ENCODE peak calls at places on chromosomes 13 and 19, in six cellular contexts. One of them, this sample, is unnamed.

GRCh38 chr13:32278456-32278855 is 36.7 kb downstream of the ZAR1L start:
- DNase-seq in lower leg skin: no peak
- DNase-seq in Peyer's patch: no peak
- DNase-seq in left ventricle myocardium inferior: no peak
- DNase-seq in fibroblast of the aortic adventitia: no peak
- DNase-seq in spleen: no peak
- DNase-seq in this sample: no peak

GRCh38 chr19:52739576-52739975 is 4.7 kb upstream of the ZNF611 start:
- DNase-seq in Peyer's patch: no peak
- DNase-seq in lower leg skin: no peak
- DNase-seq in fibroblast of the aortic adventitia: no peak
- DNase-seq in spleen: no peak
- DNase-seq in left ventricle myocardium inferior: no peak
- DNase-seq in this sample: no peak

GRCh38 chr13:35840991-35841604 is 290.1 kb downstream of the DCLK1 start:
- DNase-seq in lower leg skin: no peak
- DNase-seq in spleen: no peak
- DNase-seq in Peyer's patch: no peak
- DNase-seq in left ventricle myocardium inferior: no peak
- DNase-seq in fibroblast of the aortic adventitia: no peak
- DNase-seq in this sample: no peak

GRCh38 chr13:100566543-100566942 is 22.0 kb downstream of the GGACT start:
- DNase-seq in spleen: no peak
- DNase-seq in fibroblast of the aortic adventitia: no peak
- DNase-seq in left ventricle myocardium inferior: no peak
- DNase-seq in Peyer's patch: no peak
- DNase-seq in lower leg skin: no peak
- DNase-seq in this sample: no peak

GRCh38 chr19:3065675-3066357 is 3.5 kb upstream of the TLE5 start:
- DNase-seq in spleen: peak; percentile 89
- DNase-seq in Peyer's patch: no peak
- DNase-seq in left ventricle myocardium inferior: no peak
- DNase-seq in fibroblast of the aortic adventitia: no peak
- DNase-seq in lower leg skin: no peak
- DNase-seq in this sample: no peak

GRCh38 chr19:13959962-13960862 is 7.9 kb downstream of the DCAF15 start:
- DNase-seq in spleen: no peak
- DNase-seq in fibroblast of the aortic adventitia: no peak
- DNase-seq in lower leg skin: no peak
- DNase-seq in Peyer's patch: no peak
- DNase-seq in left ventricle myocardium inferior: no peak
- DNase-seq in this sample: no peak

GRCh38 chr13:100392709-100393630 is 195.6 kb downstream of the GGACT start:
- DNase-seq in spleen: no peak
- DNase-seq in Peyer's patch: no peak
- DNase-seq in left ventricle myocardium inferior: peak; percentile 56
- DNase-seq in fibroblast of the aortic adventitia: peak; percentile 100
- DNase-seq in lower leg skin: peak; percentile 89
- DNase-seq in this sample: peak; percentile 99

GRCh38 chr13:76630629-76631028 is 255.6 kb downstream of the KCTD12 start:
- DNase-seq in Peyer's patch: no peak
- DNase-seq in left ventricle myocardium inferior: no peak
- DNase-seq in spleen: no peak
- DNase-seq in fibroblast of the aortic adventitia: no peak
- DNase-seq in lower leg skin: no peak
- DNase-seq in this sample: no peak

GRCh38 chr19:6733338-6734095 is 3.9 kb downstream of the GPR108 start:
- DNase-seq in left ventricle myocardium inferior: no peak
- DNase-seq in lower leg skin: no peak
- DNase-seq in spleen: no peak
- DNase-seq in fibroblast of the aortic adventitia: no peak
- DNase-seq in Peyer's patch: no peak
- DNase-seq in this sample: no peak

GRCh38 chr19:50718255-50719118 is 1.1 kb downstream of the SHANK1 start:
- DNase-seq in spleen: no peak
- DNase-seq in left ventricle myocardium inferior: no peak
- DNase-seq in Peyer's patch: peak; percentile 24
- DNase-seq in lower leg skin: no peak
- DNase-seq in fibroblast of the aortic adventitia: no peak
- DNase-seq in this sample: no peak

GRCh38 chr19:8129061-8129460 is 20.3 kb downstream of the FBN3 start:
- DNase-seq in spleen: no peak
- DNase-seq in fibroblast of the aortic adventitia: no peak
- DNase-seq in left ventricle myocardium inferior: no peak
- DNase-seq in lower leg skin: no peak
- DNase-seq in Peyer's patch: no peak
- DNase-seq in this sample: no peak

GRCh38 chr13:98451676-98452105 is 125.2 kb downstream of the STK24 start:
- DNase-seq in spleen: no peak
- DNase-seq in Peyer's patch: no peak
- DNase-seq in left ventricle myocardium inferior: peak; percentile 38
- DNase-seq in fibroblast of the aortic adventitia: peak; percentile 87
- DNase-seq in lower leg skin: no peak
- DNase-seq in this sample: no peak

GRCh38 chr13:76512676-76513277 is 373.4 kb downstream of the KCTD12 start:
- DNase-seq in Peyer's patch: no peak
- DNase-seq in fibroblast of the aortic adventitia: peak; percentile 95
- DNase-seq in spleen: no peak
- DNase-seq in left ventricle myocardium inferior: no peak
- DNase-seq in lower leg skin: no peak
- DNase-seq in this sample: peak; percentile 50

GRCh38 chr13:75635621-75636338 is at the start of gene LMO7:
- DNase-seq in fibroblast of the aortic adventitia: peak; percentile 49
- DNase-seq in Peyer's patch: peak; percentile 69
- DNase-seq in lower leg skin: peak; percentile 16
- DNase-seq in left ventricle myocardium inferior: peak; percentile 50
- DNase-seq in spleen: peak; percentile 90
- DNase-seq in this sample: no peak

GRCh38 chr19:49889687-49890348 is 6.9 kb downstream of the IL4I1 start:
- DNase-seq in fibroblast of the aortic adventitia: peak; percentile 63
- DNase-seq in lower leg skin: no peak
- DNase-seq in Peyer's patch: peak; percentile 82
- DNase-seq in spleen: peak; percentile 92
- DNase-seq in left ventricle myocardium inferior: peak; percentile 74
- DNase-seq in this sample: no peak

GRCh38 chr19:39506944-39507714 is 7.8 kb upstream of the SELENOV start:
- DNase-seq in Peyer's patch: peak; percentile 53
- DNase-seq in lower leg skin: no peak
- DNase-seq in fibroblast of the aortic adventitia: peak; percentile 38
- DNase-seq in spleen: peak; percentile 82
- DNase-seq in left ventricle myocardium inferior: no peak
- DNase-seq in this sample: no peak

GRCh38 chr13:93959796-93960533 is 519.5 kb downstream of the DCT start:
- DNase-seq in left ventricle myocardium inferior: no peak
- DNase-seq in spleen: no peak
- DNase-seq in lower leg skin: no peak
- DNase-seq in Peyer's patch: no peak
- DNase-seq in fibroblast of the aortic adventitia: no peak
- DNase-seq in this sample: no peak

GRCh38 chr13:99870541-99870940 is 101.0 kb downstream of the ZIC5 start:
- DNase-seq in lower leg skin: no peak
- DNase-seq in Peyer's patch: no peak
- DNase-seq in fibroblast of the aortic adventitia: no peak
- DNase-seq in spleen: no peak
- DNase-seq in left ventricle myocardium inferior: no peak
- DNase-seq in this sample: no peak

GRCh38 chr13:50800091-50800739 is 43.3 kb downstream of the DLEU7 start:
- DNase-seq in left ventricle myocardium inferior: no peak
- DNase-seq in fibroblast of the aortic adventitia: no peak
- DNase-seq in spleen: no peak
- DNase-seq in Peyer's patch: no peak
- DNase-seq in lower leg skin: no peak
- DNase-seq in this sample: no peak

GRCh38 chr13:50805805-50806204 is 37.7 kb downstream of the DLEU7 start:
- DNase-seq in lower leg skin: no peak
- DNase-seq in spleen: no peak
- DNase-seq in left ventricle myocardium inferior: no peak
- DNase-seq in fibroblast of the aortic adventitia: peak; percentile 16
- DNase-seq in Peyer's patch: no peak
- DNase-seq in this sample: no peak

GRCh38 chr13:50797081-50797480 is 46.4 kb downstream of the DLEU7 start:
- DNase-seq in fibroblast of the aortic adventitia: peak; percentile 52
- DNase-seq in spleen: no peak
- DNase-seq in left ventricle myocardium inferior: no peak
- DNase-seq in lower leg skin: no peak
- DNase-seq in Peyer's patch: no peak
- DNase-seq in this sample: no peak

GRCh38 chr13:50798923-50799322 is 44.6 kb downstream of the DLEU7 start:
- DNase-seq in left ventricle myocardium inferior: no peak
- DNase-seq in fibroblast of the aortic adventitia: peak; percentile 65
- DNase-seq in lower leg skin: no peak
- DNase-seq in Peyer's patch: no peak
- DNase-seq in spleen: no peak
- DNase-seq in this sample: peak; percentile 17

GRCh38 chr13:50801087-50801931 is 42.2 kb downstream of the DLEU7 start:
- DNase-seq in lower leg skin: peak; percentile 30
- DNase-seq in spleen: no peak
- DNase-seq in Peyer's patch: no peak
- DNase-seq in fibroblast of the aortic adventitia: peak; percentile 89
- DNase-seq in left ventricle myocardium inferior: no peak
- DNase-seq in this sample: peak; percentile 49
- TF ChIP-seq CTCF in lower leg skin: no peak
- TF ChIP-seq CTCF in spleen: peak; percentile 76
- TF ChIP-seq CTCF in Peyer's patch: peak; percentile 73
- TF ChIP-seq CTCF in fibroblast of the aortic adventitia: peak; percentile 81
- TF ChIP-seq CTCF in left ventricle myocardium inferior: peak; percentile 84
- TF ChIP-seq CTCF in this sample: peak; percentile 80

GRCh38 chr13:24353736-24354135 is 44.4 kb downstream of the C1QTNF9 start:
- DNase-seq in lower leg skin: no peak
- DNase-seq in spleen: no peak
- DNase-seq in fibroblast of the aortic adventitia: no peak
- DNase-seq in Peyer's patch: no peak
- DNase-seq in left ventricle myocardium inferior: no peak
- DNase-seq in this sample: no peak

GRCh38 chr13:24348385-24348784 is 39.0 kb downstream of the C1QTNF9 start:
- DNase-seq in fibroblast of the aortic adventitia: no peak
- DNase-seq in spleen: no peak
- DNase-seq in left ventricle myocardium inferior: no peak
- DNase-seq in Peyer's patch: no peak
- DNase-seq in lower leg skin: no peak
- DNase-seq in this sample: no peak

GRCh38 chr13:24351423-24351822 is 42.0 kb downstream of the C1QTNF9 start:
- DNase-seq in fibroblast of the aortic adventitia: no peak
- DNase-seq in left ventricle myocardium inferior: no peak
- DNase-seq in Peyer's patch: no peak
- DNase-seq in lower leg skin: no peak
- DNase-seq in spleen: no peak
- DNase-seq in this sample: no peak

DNA sequence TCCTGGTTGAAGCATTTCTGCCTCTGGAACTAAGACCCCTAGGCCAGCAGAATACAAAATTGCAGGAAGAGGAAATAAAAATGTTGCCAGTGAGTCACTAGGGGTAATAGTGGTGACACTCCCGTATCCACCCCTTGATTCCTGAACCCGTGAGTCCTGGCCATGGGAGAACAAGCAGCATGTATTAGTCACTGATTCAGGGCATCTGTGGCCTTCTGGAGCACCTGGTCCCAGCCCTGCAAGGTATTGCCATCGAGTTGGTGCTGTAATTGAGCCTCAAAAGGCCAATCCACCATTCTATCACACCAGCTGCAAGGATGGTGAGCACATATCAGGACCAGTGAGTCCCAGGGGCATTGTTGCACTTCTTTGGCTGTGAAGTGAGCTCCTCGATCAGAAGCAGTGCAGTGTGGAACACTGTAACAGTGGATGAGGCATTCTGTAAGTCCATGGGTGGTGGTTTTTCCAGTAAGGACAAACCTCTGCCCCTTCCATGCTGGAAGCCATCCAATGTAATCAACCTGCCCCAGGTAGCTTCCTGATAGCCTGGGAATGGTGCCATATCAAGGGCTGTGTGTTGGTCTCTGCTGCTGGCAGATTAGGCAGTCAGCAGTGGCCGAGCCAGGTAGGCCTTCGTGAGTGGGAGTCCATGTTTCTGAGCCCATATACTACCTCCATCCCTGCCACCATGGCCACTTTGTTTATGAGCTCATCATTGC is 39.6 kb downstream of the C1QTNF9 start:
- DNase-seq in spleen: no peak
- DNase-seq in fibroblast of the aortic adventitia: no peak
- DNase-seq in left ventricle myocardium inferior: no peak
- DNase-seq in Peyer's patch: peak; percentile 75
- DNase-seq in lower leg skin: no peak
- DNase-seq in this sample: no peak
- H3K4me3 ChIP-seq in spleen: no peak overlapping the region
- H3K4me3 ChIP-seq in fibroblast of the aortic adventitia: no peak overlapping the region
- H3K4me3 ChIP-seq in left ventricle myocardium inferior: no peak overlapping the region
- H3K4me3 ChIP-seq in Peyer's patch: no peak overlapping the region
- H3K4me3 ChIP-seq in lower leg skin: no peak overlapping the region
- H3K4me3 ChIP-seq in this sample: no peak overlapping the region

GRCh38 chr19:58518261-58519086 is 1.1 kb downstream of the ZBTB45 start:
- DNase-seq in Peyer's patch: no peak
- DNase-seq in lower leg skin: peak; percentile 15
- DNase-seq in spleen: no peak
- DNase-seq in left ventricle myocardium inferior: no peak
- DNase-seq in fibroblast of the aortic adventitia: no peak
- DNase-seq in this sample: no peak
- TF ChIP-seq CTCF in Peyer's patch: peak; percentile 23
- TF ChIP-seq CTCF in lower leg skin: no peak
- TF ChIP-seq CTCF in spleen: peak; percentile 47
- TF ChIP-seq CTCF in left ventricle myocardium inferior: no peak
- TF ChIP-seq CTCF in fibroblast of the aortic adventitia: no peak
- TF ChIP-seq CTCF in this sample: no peak

DNA sequence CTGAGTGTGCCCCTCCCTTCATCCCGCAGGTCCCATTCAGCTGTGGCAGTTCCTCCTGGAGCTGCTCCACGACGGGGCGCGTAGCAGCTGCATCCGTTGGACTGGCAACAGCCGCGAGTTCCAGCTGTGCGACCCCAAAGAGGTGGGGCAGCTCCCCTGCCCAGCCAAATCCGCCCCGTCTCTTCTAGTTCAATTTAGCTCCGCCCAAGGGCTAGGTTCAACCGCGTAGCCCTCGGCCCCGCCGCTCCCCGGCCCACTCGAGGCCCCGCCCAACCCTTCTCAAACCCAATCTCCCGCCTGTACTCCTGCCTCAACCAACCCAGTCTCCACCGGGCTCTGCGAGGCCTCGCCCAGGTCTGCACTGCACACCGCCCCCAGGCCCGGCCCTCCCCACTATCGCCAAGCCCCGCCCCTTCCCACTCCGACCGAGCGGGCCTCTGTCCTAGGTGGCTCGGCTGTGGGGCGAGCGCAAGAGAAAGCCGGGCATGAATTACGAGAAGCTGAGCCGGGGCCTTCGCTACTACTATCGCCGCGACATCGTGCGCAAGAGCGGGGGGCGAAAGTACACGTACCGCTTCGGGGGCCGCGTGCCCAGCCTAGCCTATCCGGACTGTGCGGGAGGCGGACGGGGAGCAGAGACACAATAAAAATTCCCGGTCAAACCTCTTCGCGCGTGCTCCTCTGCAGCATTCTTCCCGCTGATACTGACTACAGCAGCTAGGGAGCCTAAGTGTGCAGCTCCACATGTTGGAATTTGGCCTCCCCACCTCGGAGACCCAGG is 2.9 kb downstream of the ETV2 start:
- DNase-seq in fibroblast of the aortic adventitia: peak; percentile 86
- DNase-seq in lower leg skin: peak; percentile 94
- DNase-seq in spleen: peak; percentile 99
- DNase-seq in Peyer's patch: peak; percentile 98
- DNase-seq in left ventricle myocardium inferior: peak; percentile 96
- DNase-seq in this sample: peak; percentile 33
- H3K4me3 ChIP-seq in fibroblast of the aortic adventitia: peak overlapping the region; percentile 65
- H3K4me3 ChIP-seq in lower leg skin: peak overlapping the region; percentile 49
- H3K4me3 ChIP-seq in spleen: peak overlapping the region; percentile 65
- H3K4me3 ChIP-seq in Peyer's patch: peak overlapping the region; percentile 75
- H3K4me3 ChIP-seq in left ventricle myocardium inferior: peak overlapping the region; percentile 79
- H3K4me3 ChIP-seq in this sample: peak overlapping the region; percentile 55

This sample was measured in AG09309.